ENCODE peak calls at places on chromosome 9, in five cellular contexts. X is cardiac fibroblast; P is ACHN; T is MV-4-11; F is activated CD4-positive, alpha-beta T cell treated with anti-CD3 and anti-CD28 coated beads for 4 hours. M is an unnamed sample.

GRCh38 chr9:128121924-128122808 is 5.4 kb downstream of the PTGES2 start:
- DNase-seq in X (no peak), P (no peak), T (no peak), F (no peak), M (no peak)

GRCh38 chr9:124017064-124017928 is 5.7 kb downstream of the LHX2 start:
- DNase-seq in X (no peak), P (no peak), T (no peak), F (no peak), M (no peak)

GRCh38 chr9:130640681-130641080 is 23.7 kb upstream of the PRDM12 start:
- DNase-seq in X (no peak), P (no peak), T (no peak), F (no peak), M (no peak)

GRCh38 chr9:68872026-68872501 is 141.8 kb downstream of the PRKACG start:
- DNase-seq in X (no peak), P (no peak), T (no peak), F (no peak), M (no peak)

GRCh38 chr9:124353811-124354274 is 61.4 kb downstream of the PSMB7 start:
- DNase-seq in X (peak; percentile 45), P (peak; percentile 28), T (no peak), F (no peak), M (no peak)

GRCh38 chr9:130535818-130536521 is 43.4 kb upstream of the FUBP3 start:
- DNase-seq in X (peak; percentile 60), P (no peak), T (no peak), F (no peak), M (no peak)

GRCh38 chr9:137273616-137274320 is 3.8 kb upstream of the TOR4A start:
- DNase-seq in X (no peak), P (no peak), T (no peak), F (no peak), M (no peak)

GRCh38 chr9:90727498-90727897 is 74.1 kb upstream of the SYK start:
- DNase-seq in X (no peak), P (peak; percentile 2), T (no peak), F (no peak), M (no peak)

GRCh38 chr9:93681316-93682154 is 105.2 kb downstream of the PHF2 start:
- DNase-seq in X (no peak), P (no peak), T (no peak), F (no peak), M (no peak)

GRCh38 chr9:124342946-124343485 is 72.2 kb downstream of the PSMB7 start:
- DNase-seq in X (peak; percentile 86), P (peak; percentile 67), T (no peak), F (no peak), M (peak; percentile 55)

GRCh38 chr9:120965344-120966004 is 38.9 kb upstream of the TRAF1 start:
- DNase-seq in X (peak; percentile 67), P (no peak), T (no peak), F (no peak), M (no peak)

GRCh38 chr9:105338308-105338707 is 93.9 kb downstream of the SLC44A1 start:
- DNase-seq in X (no peak), P (no peak), T (no peak), F (no peak), M (peak; percentile 10)

GRCh38 chr9:130927995-130928900 is 10.8 kb downstream of the FIBCD1 start:
- DNase-seq in X (peak; percentile 67), P (peak; percentile 89), T (no peak), F (no peak), M (peak; percentile 91)

GRCh38 chr9:101445353-101446029 is 9.9 kb upstream of the ALDOB start:
- DNase-seq in X (no peak), P (peak; percentile 29), T (peak; percentile 75), F (no peak), M (no peak)

GRCh38 chr9:108486791-108487190 is 369.0 kb downstream of the ACTL7B start:
- DNase-seq in X (no peak), P (peak; percentile 23), T (peak; percentile 40), F (no peak), M (peak; percentile 64)

GRCh38 chr9:123406691-123407536 is 50.9 kb downstream of the CRB2 start:
- DNase-seq in X (peak; percentile 22), P (no peak), T (peak; percentile 86), F (no peak), M (no peak)

GRCh38 chr9:130780865-130781504 is 54.1 kb upstream of the ABL1 start:
- DNase-seq in X (peak; percentile 99), P (peak; percentile 83), T (peak; percentile 70), F (no peak), M (peak; percentile 62)

GRCh38 chr9:82583524-82583923 is 479.4 kb downstream of the RASEF start:
- DNase-seq in X (no peak), P (no peak), T (no peak), F (no peak), M (no peak)

GRCh38 chr9:87259543-87259942 is 238.1 kb upstream of the DAPK1 start:
- DNase-seq in X (peak; percentile 72), P (no peak), T (no peak), F (no peak), M (no peak)

M was measured in foreskin keratinocyte.